ENCODE peak calls at places on chromosomes 3 and 15, in nine cellular contexts. K is mesenteric fat pad; T is stimulated activated CD4-positive, alpha-beta T cell treated with anti-CD3 and anti-CD28 coated beads, TNF-alpha, amount 100 ng/mL, for 24 hours; W is NCI-H345; M is esophagus muscularis mucosa; U is activated CD4-positive, alpha-beta T cell treated with anti-CD3 and anti-CD28 coated beads for 48 hours; H is nephron progenitor cell; D is NCI-H146; O is iPS-NIHi11. S is an unnamed sample.

GRCh38 chr3:126846316-126846715 is 136.6 kb upstream of the PLXNA1 start:
- DNase-seq in T (no peak), K (no peak), W (no peak), O (no peak), D (no peak), U (no peak), H (no peak), M (no peak), S (no peak)

GRCh38 chr3:32132121-32132520 is 25.7 kb downstream of the GPD1L start:
- DNase-seq in O (no peak), W (no peak), K (no peak), T (no peak), D (no peak), M (no peak), U (no peak), H (no peak), S (no peak)

GRCh38 chr3:71718069-71718468 is 7.1 kb downstream of the EIF4E3 start:
- DNase-seq in K (no peak), D (no peak), O (no peak), U (no peak), W (no peak), T (no peak), H (no peak), M (no peak), S (no peak)

GRCh38 chr3:61807865-61808276 is 246.5 kb downstream of the PTPRG start:
- DNase-seq in K (no peak), M (no peak), W (peak), T (no peak), H (no peak), D (peak), O (no peak), U (no peak), S (no peak)

GRCh38 chr3:129366312-129366831 is 62.1 kb downstream of the EFCAB12 start:
- DNase-seq in M (no peak), U (no peak), H (no peak), T (no peak), D (no peak), O (no peak), W (no peak), K (peak), S (no peak)

GRCh38 chr3:2645001-2645400 is 465.2 kb downstream of the IL5RA start:
- DNase-seq in T (no peak), D (no peak), O (no peak), W (no peak), M (no peak), K (no peak), H (no peak), U (no peak), S (no peak)

GRCh38 chr3:182605882-182606611 is 187.3 kb upstream of the ATP11B start:
- DNase-seq in M (no peak), D (no peak), H (no peak), U (no peak), T (no peak), W (no peak), O (no peak), K (no peak), S (no peak)

GRCh38 chr15:56208641-56209155 is 35.0 kb downstream of the RFX7 start:
- DNase-seq in M (no peak), K (no peak), W (no peak), U (no peak), D (no peak), T (no peak), H (no peak), O (no peak), S (no peak)

GRCh38 chr3:36969540-36970432 is 23.1 kb downstream of the EPM2AIP1 start:
- DNase-seq in M (no peak), D (peak), T (peak), H (peak), K (no peak), W (peak), O (peak), U (peak), S (peak)

GRCh38 chr3:119643528-119643927 is 16.9 kb downstream of the POPDC2 start:
- DNase-seq in O (no peak), H (no peak), K (no peak), W (no peak), T (no peak), D (no peak), U (no peak), M (no peak), S (no peak)

GRCh38 chr15:66775127-66776105 is 73.4 kb downstream of the SMAD6 start:
- DNase-seq in D (no peak), T (no peak), O (no peak), H (no peak), M (no peak), U (no peak), W (no peak), K (no peak), S (no peak)

GRCh38 chr3:195080125-195080524 is 190.8 kb downstream of the XXYLT1 start:
- DNase-seq in H (no peak), D (no peak), K (no peak), O (no peak), M (no peak), U (no peak), T (no peak), W (no peak), S (no peak)

GRCh38 chr3:22089284-22089683 is 338.3 kb upstream of the ZNF385D start:
- DNase-seq in T (no peak), K (no peak), W (peak), D (peak), U (peak), M (no peak), H (peak), O (peak), S (no peak)

GRCh38 chr15:84590406-84590805 is 10.4 kb upstream of the ZSCAN2 start:
- DNase-seq in D (no peak), O (no peak), M (no peak), W (no peak), H (no peak), K (no peak), T (no peak), U (no peak), S (no peak)

GRCh38 chr3:112499328-112499727 is at the start of gene BTLA:
- DNase-seq in M (no peak), T (peak), U (peak), O (no peak), K (no peak), W (no peak), H (no peak), D (no peak), S (no peak)

S was measured in iPS DF 19.7.